ENCODE peak calls at places on chromosomes 4 and X, in six cellular contexts. One of them, this sample, is unnamed.

GRCh38 chr4:6992728-6993655 is 50.2 kb upstream of the TADA2B start:
- DNase-seq in transverse colon: no peak
- DNase-seq in activated naive CD8-positive, alpha-beta T cell treated with anti-CD3 and anti-CD28 coated beads, Interleukin-2, amount 50 U/mL, for 24 hours: no peak
- DNase-seq in activated CD4-positive, alpha-beta T cell treated with anti-CD3 and anti-CD28 coated beads for 24 hours: no peak
- DNase-seq in posterior cingulate gyrus: no peak
- DNase-seq in stimulated activated CD4-positive, alpha-beta T cell treated with anti-CD3 and anti-CD28 coated beads, TNF-alpha, amount 100 ng/mL, for 1 hour: no peak
- DNase-seq in this sample: no peak

GRCh38 chr4:7201351-7202305 is 9.3 kb downstream of the SORCS2 start:
- DNase-seq in transverse colon: no peak
- DNase-seq in activated naive CD8-positive, alpha-beta T cell treated with anti-CD3 and anti-CD28 coated beads, Interleukin-2, amount 50 U/mL, for 24 hours: no peak
- DNase-seq in activated CD4-positive, alpha-beta T cell treated with anti-CD3 and anti-CD28 coated beads for 24 hours: no peak
- DNase-seq in posterior cingulate gyrus: no peak
- DNase-seq in stimulated activated CD4-positive, alpha-beta T cell treated with anti-CD3 and anti-CD28 coated beads, TNF-alpha, amount 100 ng/mL, for 1 hour: no peak
- DNase-seq in this sample: no peak

GRCh38 chrX:76893930-76894329 is 466.4 kb downstream of the MAGEE1 start:
- DNase-seq in transverse colon: no peak
- DNase-seq in activated naive CD8-positive, alpha-beta T cell treated with anti-CD3 and anti-CD28 coated beads, Interleukin-2, amount 50 U/mL, for 24 hours: no peak
- DNase-seq in activated CD4-positive, alpha-beta T cell treated with anti-CD3 and anti-CD28 coated beads for 24 hours: no peak
- DNase-seq in posterior cingulate gyrus: no peak
- DNase-seq in stimulated activated CD4-positive, alpha-beta T cell treated with anti-CD3 and anti-CD28 coated beads, TNF-alpha, amount 100 ng/mL, for 1 hour: no peak
- DNase-seq in this sample: no peak

GRCh38 chr4:117481742-117482141 is 396.4 kb upstream of the TRAM1L1 start:
- DNase-seq in transverse colon: no peak
- DNase-seq in activated naive CD8-positive, alpha-beta T cell treated with anti-CD3 and anti-CD28 coated beads, Interleukin-2, amount 50 U/mL, for 24 hours: no peak
- DNase-seq in activated CD4-positive, alpha-beta T cell treated with anti-CD3 and anti-CD28 coated beads for 24 hours: no peak
- DNase-seq in posterior cingulate gyrus: no peak
- DNase-seq in stimulated activated CD4-positive, alpha-beta T cell treated with anti-CD3 and anti-CD28 coated beads, TNF-alpha, amount 100 ng/mL, for 1 hour: no peak
- DNase-seq in this sample: no peak

GRCh38 chr4:2786794-2787229 is 6.1 kb upstream of the SH3BP2 start:
- DNase-seq in transverse colon: no peak
- DNase-seq in activated naive CD8-positive, alpha-beta T cell treated with anti-CD3 and anti-CD28 coated beads, Interleukin-2, amount 50 U/mL, for 24 hours: no peak
- DNase-seq in activated CD4-positive, alpha-beta T cell treated with anti-CD3 and anti-CD28 coated beads for 24 hours: no peak
- DNase-seq in posterior cingulate gyrus: no peak
- DNase-seq in stimulated activated CD4-positive, alpha-beta T cell treated with anti-CD3 and anti-CD28 coated beads, TNF-alpha, amount 100 ng/mL, for 1 hour: no peak
- DNase-seq in this sample: no peak

GRCh38 chr4:87975466-87975865 is at the start of gene SPP1:
- DNase-seq in transverse colon: no peak
- DNase-seq in activated naive CD8-positive, alpha-beta T cell treated with anti-CD3 and anti-CD28 coated beads, Interleukin-2, amount 50 U/mL, for 24 hours: peak
- DNase-seq in activated CD4-positive, alpha-beta T cell treated with anti-CD3 and anti-CD28 coated beads for 24 hours: peak
- DNase-seq in posterior cingulate gyrus: peak
- DNase-seq in stimulated activated CD4-positive, alpha-beta T cell treated with anti-CD3 and anti-CD28 coated beads, TNF-alpha, amount 100 ng/mL, for 1 hour: no peak
- DNase-seq in this sample: peak

GRCh38 chr4:627347-627746 is 2.0 kb downstream of the PDE6B start:
- DNase-seq in transverse colon: no peak
- DNase-seq in activated naive CD8-positive, alpha-beta T cell treated with anti-CD3 and anti-CD28 coated beads, Interleukin-2, amount 50 U/mL, for 24 hours: no peak
- DNase-seq in activated CD4-positive, alpha-beta T cell treated with anti-CD3 and anti-CD28 coated beads for 24 hours: no peak
- DNase-seq in posterior cingulate gyrus: no peak
- DNase-seq in stimulated activated CD4-positive, alpha-beta T cell treated with anti-CD3 and anti-CD28 coated beads, TNF-alpha, amount 100 ng/mL, for 1 hour: no peak
- DNase-seq in this sample: no peak

GRCh38 chr4:189092596-189092995 is 848.1 kb upstream of the FRG1 start:
- DNase-seq in transverse colon: no peak
- DNase-seq in activated naive CD8-positive, alpha-beta T cell treated with anti-CD3 and anti-CD28 coated beads, Interleukin-2, amount 50 U/mL, for 24 hours: no peak
- DNase-seq in activated CD4-positive, alpha-beta T cell treated with anti-CD3 and anti-CD28 coated beads for 24 hours: no peak
- DNase-seq in posterior cingulate gyrus: no peak
- DNase-seq in stimulated activated CD4-positive, alpha-beta T cell treated with anti-CD3 and anti-CD28 coated beads, TNF-alpha, amount 100 ng/mL, for 1 hour: no peak
- DNase-seq in this sample: no peak

GRCh38 chr4:1381181-1381621 is 25.0 kb downstream of the NKX1-1 start:
- DNase-seq in transverse colon: no peak
- DNase-seq in activated naive CD8-positive, alpha-beta T cell treated with anti-CD3 and anti-CD28 coated beads, Interleukin-2, amount 50 U/mL, for 24 hours: no peak
- DNase-seq in activated CD4-positive, alpha-beta T cell treated with anti-CD3 and anti-CD28 coated beads for 24 hours: no peak
- DNase-seq in posterior cingulate gyrus: no peak
- DNase-seq in stimulated activated CD4-positive, alpha-beta T cell treated with anti-CD3 and anti-CD28 coated beads, TNF-alpha, amount 100 ng/mL, for 1 hour: no peak
- DNase-seq in this sample: no peak

GRCh38 chr4:178028481-178028880 is 586.2 kb upstream of the AGA start:
- DNase-seq in transverse colon: no peak
- DNase-seq in activated naive CD8-positive, alpha-beta T cell treated with anti-CD3 and anti-CD28 coated beads, Interleukin-2, amount 50 U/mL, for 24 hours: no peak
- DNase-seq in activated CD4-positive, alpha-beta T cell treated with anti-CD3 and anti-CD28 coated beads for 24 hours: no peak
- DNase-seq in posterior cingulate gyrus: no peak
- DNase-seq in stimulated activated CD4-positive, alpha-beta T cell treated with anti-CD3 and anti-CD28 coated beads, TNF-alpha, amount 100 ng/mL, for 1 hour: no peak
- DNase-seq in this sample: no peak

GRCh38 chr4:153040677-153041076 is 104.6 kb downstream of the FHDC1 start:
- DNase-seq in transverse colon: no peak
- DNase-seq in activated naive CD8-positive, alpha-beta T cell treated with anti-CD3 and anti-CD28 coated beads, Interleukin-2, amount 50 U/mL, for 24 hours: no peak
- DNase-seq in activated CD4-positive, alpha-beta T cell treated with anti-CD3 and anti-CD28 coated beads for 24 hours: no peak
- DNase-seq in posterior cingulate gyrus: no peak
- DNase-seq in stimulated activated CD4-positive, alpha-beta T cell treated with anti-CD3 and anti-CD28 coated beads, TNF-alpha, amount 100 ng/mL, for 1 hour: no peak
- DNase-seq in this sample: no peak

GRCh38 chr4:35872273-35872672 is 372.0 kb downstream of the ARAP2 start:
- DNase-seq in transverse colon: no peak
- DNase-seq in activated naive CD8-positive, alpha-beta T cell treated with anti-CD3 and anti-CD28 coated beads, Interleukin-2, amount 50 U/mL, for 24 hours: no peak
- DNase-seq in activated CD4-positive, alpha-beta T cell treated with anti-CD3 and anti-CD28 coated beads for 24 hours: no peak
- DNase-seq in posterior cingulate gyrus: no peak
- DNase-seq in stimulated activated CD4-positive, alpha-beta T cell treated with anti-CD3 and anti-CD28 coated beads, TNF-alpha, amount 100 ng/mL, for 1 hour: no peak
- DNase-seq in this sample: no peak

GRCh38 chr4:143023519-143023918 is 161.2 kb upstream of the USP38 start:
- DNase-seq in transverse colon: no peak
- DNase-seq in activated naive CD8-positive, alpha-beta T cell treated with anti-CD3 and anti-CD28 coated beads, Interleukin-2, amount 50 U/mL, for 24 hours: no peak
- DNase-seq in activated CD4-positive, alpha-beta T cell treated with anti-CD3 and anti-CD28 coated beads for 24 hours: no peak
- DNase-seq in posterior cingulate gyrus: no peak
- DNase-seq in stimulated activated CD4-positive, alpha-beta T cell treated with anti-CD3 and anti-CD28 coated beads, TNF-alpha, amount 100 ng/mL, for 1 hour: no peak
- DNase-seq in this sample: no peak

GRCh38 chr4:45199736-45200135 is 473.4 kb upstream of the GNPDA2 start:
- DNase-seq in transverse colon: no peak
- DNase-seq in activated naive CD8-positive, alpha-beta T cell treated with anti-CD3 and anti-CD28 coated beads, Interleukin-2, amount 50 U/mL, for 24 hours: no peak
- DNase-seq in activated CD4-positive, alpha-beta T cell treated with anti-CD3 and anti-CD28 coated beads for 24 hours: no peak
- DNase-seq in posterior cingulate gyrus: no peak
- DNase-seq in stimulated activated CD4-positive, alpha-beta T cell treated with anti-CD3 and anti-CD28 coated beads, TNF-alpha, amount 100 ng/mL, for 1 hour: no peak
- DNase-seq in this sample: no peak

GRCh38 chrX:101462892-101463291 is 22.4 kb upstream of the ARMCX4 start:
- DNase-seq in transverse colon: no peak
- DNase-seq in activated naive CD8-positive, alpha-beta T cell treated with anti-CD3 and anti-CD28 coated beads, Interleukin-2, amount 50 U/mL, for 24 hours: no peak
- DNase-seq in activated CD4-positive, alpha-beta T cell treated with anti-CD3 and anti-CD28 coated beads for 24 hours: no peak
- DNase-seq in posterior cingulate gyrus: no peak
- DNase-seq in stimulated activated CD4-positive, alpha-beta T cell treated with anti-CD3 and anti-CD28 coated beads, TNF-alpha, amount 100 ng/mL, for 1 hour: no peak
- DNase-seq in this sample: no peak

GRCh38 chr4:186104114-186104894 is at the start of gene FAM149A:
- DNase-seq in transverse colon: peak
- DNase-seq in activated naive CD8-positive, alpha-beta T cell treated with anti-CD3 and anti-CD28 coated beads, Interleukin-2, amount 50 U/mL, for 24 hours: peak
- DNase-seq in activated CD4-positive, alpha-beta T cell treated with anti-CD3 and anti-CD28 coated beads for 24 hours: peak
- DNase-seq in posterior cingulate gyrus: no peak
- DNase-seq in stimulated activated CD4-positive, alpha-beta T cell treated with anti-CD3 and anti-CD28 coated beads, TNF-alpha, amount 100 ng/mL, for 1 hour: peak
- DNase-seq in this sample: no peak

GRCh38 chr4:23932935-23933334 is 43.1 kb upstream of the PPARGC1A start:
- DNase-seq in transverse colon: no peak
- DNase-seq in activated naive CD8-positive, alpha-beta T cell treated with anti-CD3 and anti-CD28 coated beads, Interleukin-2, amount 50 U/mL, for 24 hours: no peak
- DNase-seq in activated CD4-positive, alpha-beta T cell treated with anti-CD3 and anti-CD28 coated beads for 24 hours: no peak
- DNase-seq in posterior cingulate gyrus: no peak
- DNase-seq in stimulated activated CD4-positive, alpha-beta T cell treated with anti-CD3 and anti-CD28 coated beads, TNF-alpha, amount 100 ng/mL, for 1 hour: no peak
- DNase-seq in this sample: no peak

GRCh38 chr4:3402409-3403103 is 39.2 kb upstream of the HGFAC start:
- DNase-seq in transverse colon: no peak
- DNase-seq in activated naive CD8-positive, alpha-beta T cell treated with anti-CD3 and anti-CD28 coated beads, Interleukin-2, amount 50 U/mL, for 24 hours: no peak
- DNase-seq in activated CD4-positive, alpha-beta T cell treated with anti-CD3 and anti-CD28 coated beads for 24 hours: no peak
- DNase-seq in posterior cingulate gyrus: no peak
- DNase-seq in stimulated activated CD4-positive, alpha-beta T cell treated with anti-CD3 and anti-CD28 coated beads, TNF-alpha, amount 100 ng/mL, for 1 hour: no peak
- DNase-seq in this sample: no peak

GRCh38 chr4:86968477-86969015 is 33.7 kb downstream of the AFF1 start:
- DNase-seq in transverse colon: no peak
- DNase-seq in activated naive CD8-positive, alpha-beta T cell treated with anti-CD3 and anti-CD28 coated beads, Interleukin-2, amount 50 U/mL, for 24 hours: no peak
- DNase-seq in activated CD4-positive, alpha-beta T cell treated with anti-CD3 and anti-CD28 coated beads for 24 hours: no peak
- DNase-seq in posterior cingulate gyrus: no peak
- DNase-seq in stimulated activated CD4-positive, alpha-beta T cell treated with anti-CD3 and anti-CD28 coated beads, TNF-alpha, amount 100 ng/mL, for 1 hour: no peak
- DNase-seq in this sample: no peak

GRCh38 chr4:110636231-110636676 is 13.4 kb upstream of the PITX2 start:
- DNase-seq in transverse colon: no peak
- DNase-seq in activated naive CD8-positive, alpha-beta T cell treated with anti-CD3 and anti-CD28 coated beads, Interleukin-2, amount 50 U/mL, for 24 hours: no peak
- DNase-seq in activated CD4-positive, alpha-beta T cell treated with anti-CD3 and anti-CD28 coated beads for 24 hours: no peak
- DNase-seq in posterior cingulate gyrus: no peak
- DNase-seq in stimulated activated CD4-positive, alpha-beta T cell treated with anti-CD3 and anti-CD28 coated beads, TNF-alpha, amount 100 ng/mL, for 1 hour: no peak
- DNase-seq in this sample: no peak

GRCh38 chr4:87375719-87376291 is 15.2 kb downstream of the HSD17B11 start:
- DNase-seq in transverse colon: no peak
- DNase-seq in activated naive CD8-positive, alpha-beta T cell treated with anti-CD3 and anti-CD28 coated beads, Interleukin-2, amount 50 U/mL, for 24 hours: no peak
- DNase-seq in activated CD4-positive, alpha-beta T cell treated with anti-CD3 and anti-CD28 coated beads for 24 hours: no peak
- DNase-seq in posterior cingulate gyrus: no peak
- DNase-seq in stimulated activated CD4-positive, alpha-beta T cell treated with anti-CD3 and anti-CD28 coated beads, TNF-alpha, amount 100 ng/mL, for 1 hour: no peak
- DNase-seq in this sample: peak

GRCh38 chr4:174521800-174522182 is 497 bp downstream of the HPGD start:
- DNase-seq in transverse colon: peak
- DNase-seq in activated naive CD8-positive, alpha-beta T cell treated with anti-CD3 and anti-CD28 coated beads, Interleukin-2, amount 50 U/mL, for 24 hours: no peak
- DNase-seq in activated CD4-positive, alpha-beta T cell treated with anti-CD3 and anti-CD28 coated beads for 24 hours: no peak
- DNase-seq in posterior cingulate gyrus: no peak
- DNase-seq in stimulated activated CD4-positive, alpha-beta T cell treated with anti-CD3 and anti-CD28 coated beads, TNF-alpha, amount 100 ng/mL, for 1 hour: no peak
- DNase-seq in this sample: no peak